ENCODE peak calls at places on chromosomes 12 and 14, in nine cellular contexts. One of them, this sample, is unnamed.

GRCh38 chr14:78243187-78243586 is 73.0 kb downstream of the NRXN3 start:
- DNase-seq in left lung: no peak
- DNase-seq in A549: no peak
- DNase-seq in Peyer's patch: no peak
- DNase-seq in substantia nigra: no peak
- DNase-seq in SJCRH30: no peak
- DNase-seq in A673: no peak
- DNase-seq in psoas muscle: no peak
- DNase-seq in ovary: no peak
- DNase-seq in this sample: no peak

GRCh38 chr14:22852940-22853767 is 16.8 kb downstream of the MMP14 start:
- DNase-seq in left lung: peak
- DNase-seq in A549: peak
- DNase-seq in Peyer's patch: peak
- DNase-seq in substantia nigra: peak
- DNase-seq in SJCRH30: peak
- DNase-seq in A673: peak
- DNase-seq in psoas muscle: peak
- DNase-seq in ovary: peak
- DNase-seq in this sample: peak

GRCh38 chr12:69254046-69254445 is 14.7 kb downstream of the CPSF6 start:
- DNase-seq in left lung: no peak
- DNase-seq in A549: peak
- DNase-seq in Peyer's patch: no peak
- DNase-seq in substantia nigra: no peak
- DNase-seq in SJCRH30: peak
- DNase-seq in A673: peak
- DNase-seq in psoas muscle: no peak
- DNase-seq in ovary: no peak
- DNase-seq in this sample: peak

GRCh38 chr12:102114212-102114611 is 5.7 kb downstream of the NUP37 start:
- DNase-seq in left lung: no peak
- DNase-seq in A549: no peak
- DNase-seq in Peyer's patch: no peak
- DNase-seq in substantia nigra: no peak
- DNase-seq in SJCRH30: no peak
- DNase-seq in A673: no peak
- DNase-seq in psoas muscle: no peak
- DNase-seq in ovary: no peak
- DNase-seq in this sample: no peak

GRCh38 chr12:47980779-47981495 is 17.5 kb downstream of the TMEM106C start:
- DNase-seq in left lung: no peak
- DNase-seq in A549: no peak
- DNase-seq in Peyer's patch: no peak
- DNase-seq in substantia nigra: no peak
- DNase-seq in SJCRH30: no peak
- DNase-seq in A673: no peak
- DNase-seq in psoas muscle: no peak
- DNase-seq in ovary: no peak
- DNase-seq in this sample: no peak

GRCh38 chr14:69262516-69262915 is 2.6 kb downstream of the GALNT16 start:
- DNase-seq in left lung: no peak
- DNase-seq in A549: no peak
- DNase-seq in Peyer's patch: no peak
- DNase-seq in substantia nigra: no peak
- DNase-seq in SJCRH30: no peak
- DNase-seq in A673: no peak
- DNase-seq in psoas muscle: no peak
- DNase-seq in ovary: no peak
- DNase-seq in this sample: no peak

GRCh38 chr14:51527073-51527472 is 124.6 kb upstream of the FRMD6 start:
- DNase-seq in left lung: no peak
- DNase-seq in A549: no peak
- DNase-seq in Peyer's patch: no peak
- DNase-seq in substantia nigra: no peak
- DNase-seq in SJCRH30: no peak
- DNase-seq in A673: no peak
- DNase-seq in psoas muscle: no peak
- DNase-seq in ovary: no peak
- DNase-seq in this sample: no peak

GRCh38 chr12:50862316-50862715 is 19.6 kb downstream of the TMPRSS12 start:
- DNase-seq in left lung: no peak
- DNase-seq in A549: peak
- DNase-seq in Peyer's patch: no peak
- DNase-seq in substantia nigra: no peak
- DNase-seq in SJCRH30: no peak
- DNase-seq in A673: no peak
- DNase-seq in psoas muscle: no peak
- DNase-seq in ovary: no peak
- DNase-seq in this sample: no peak

GRCh38 chr14:58639842-58640484 is 2.2 kb downstream of the DACT1 start:
- DNase-seq in left lung: no peak
- DNase-seq in A549: peak
- DNase-seq in Peyer's patch: no peak
- DNase-seq in substantia nigra: peak
- DNase-seq in SJCRH30: peak
- DNase-seq in A673: peak
- DNase-seq in psoas muscle: no peak
- DNase-seq in ovary: no peak
- DNase-seq in this sample: no peak

GRCh38 chr12:33438890-33439586 is 581 bp downstream of the SYT10 start:
- DNase-seq in left lung: no peak
- DNase-seq in A549: no peak
- DNase-seq in Peyer's patch: no peak
- DNase-seq in substantia nigra: no peak
- DNase-seq in SJCRH30: no peak
- DNase-seq in A673: no peak
- DNase-seq in psoas muscle: no peak
- DNase-seq in ovary: peak
- DNase-seq in this sample: no peak

GRCh38 chr14:53516261-53516774 is 363.2 kb upstream of the DDHD1 start:
- DNase-seq in left lung: no peak
- DNase-seq in A549: no peak
- DNase-seq in Peyer's patch: no peak
- DNase-seq in substantia nigra: no peak
- DNase-seq in SJCRH30: no peak
- DNase-seq in A673: no peak
- DNase-seq in psoas muscle: no peak
- DNase-seq in ovary: no peak
- DNase-seq in this sample: no peak

GRCh38 chr14:53510281-53510912 is 357.3 kb upstream of the DDHD1 start:
- DNase-seq in left lung: no peak
- DNase-seq in A549: no peak
- DNase-seq in Peyer's patch: no peak
- DNase-seq in substantia nigra: no peak
- DNase-seq in SJCRH30: no peak
- DNase-seq in A673: no peak
- DNase-seq in psoas muscle: no peak
- DNase-seq in ovary: no peak
- DNase-seq in this sample: no peak

GRCh38 chr14:53519137-53519536 is 366.0 kb upstream of the DDHD1 start:
- DNase-seq in left lung: no peak
- DNase-seq in A549: no peak
- DNase-seq in Peyer's patch: no peak
- DNase-seq in substantia nigra: no peak
- DNase-seq in SJCRH30: no peak
- DNase-seq in A673: no peak
- DNase-seq in psoas muscle: no peak
- DNase-seq in ovary: no peak
- DNase-seq in this sample: no peak

GRCh38 chr14:53517276-53517960 is 364.3 kb upstream of the DDHD1 start:
- DNase-seq in left lung: no peak
- DNase-seq in A549: no peak
- DNase-seq in Peyer's patch: no peak
- DNase-seq in substantia nigra: no peak
- DNase-seq in SJCRH30: no peak
- DNase-seq in A673: no peak
- DNase-seq in psoas muscle: no peak
- DNase-seq in ovary: no peak
- DNase-seq in this sample: no peak

DNA sequence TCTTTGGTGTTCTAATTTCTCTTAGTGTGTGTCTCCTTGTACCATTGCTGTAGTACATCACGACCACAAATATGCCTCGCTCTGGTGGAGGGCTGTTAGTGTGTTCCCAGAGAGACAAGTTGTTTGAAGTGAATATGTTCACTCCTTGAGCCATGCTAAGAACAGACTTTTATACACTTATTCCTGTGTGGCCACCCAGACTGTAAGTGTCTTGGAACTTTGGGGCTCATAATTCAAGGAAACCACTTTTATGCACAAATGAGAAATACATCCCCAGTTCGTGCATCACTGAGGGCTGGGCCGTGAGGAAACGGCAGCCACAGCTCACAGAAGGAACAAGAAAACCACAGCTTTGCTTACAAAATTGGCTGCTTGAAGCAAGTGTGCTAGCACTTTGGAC is 362.1 kb upstream of the DDHD1 start:
- DNase-seq in left lung: no peak
- DNase-seq in A549: no peak
- DNase-seq in Peyer's patch: no peak
- DNase-seq in substantia nigra: no peak
- DNase-seq in SJCRH30: no peak
- DNase-seq in A673: no peak
- DNase-seq in psoas muscle: no peak
- DNase-seq in ovary: no peak
- DNase-seq in this sample: no peak
- H3K27ac ChIP-seq in left lung: no peak
- H3K27ac ChIP-seq in A549: no peak
- H3K27ac ChIP-seq in Peyer's patch: no peak
- H3K27ac ChIP-seq in substantia nigra: no peak
- H3K27ac ChIP-seq in SJCRH30: no peak
- H3K27ac ChIP-seq in A673: no peak
- H3K27ac ChIP-seq in psoas muscle: no peak
- H3K27ac ChIP-seq in ovary: no peak
- H3K27ac ChIP-seq in this sample: no peak

DNA sequence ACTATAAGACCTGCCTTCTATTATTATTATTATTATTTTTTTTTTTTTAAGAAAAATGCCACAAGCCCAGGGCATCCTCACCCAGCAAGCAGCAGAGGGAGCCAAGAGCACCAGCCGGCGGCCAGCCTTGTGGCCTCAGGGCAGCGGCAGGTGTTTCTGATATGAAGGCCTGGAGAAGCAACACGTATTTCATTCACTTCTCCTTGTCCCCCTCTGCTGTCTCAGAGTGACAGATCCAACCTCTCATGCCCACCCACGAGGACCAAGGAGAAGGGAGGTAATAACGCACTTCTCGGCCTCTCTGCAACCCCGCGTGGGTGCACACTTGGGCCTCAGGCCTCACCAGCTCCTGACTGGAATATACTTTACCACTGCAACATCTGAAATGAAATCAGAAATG is 25.4 kb downstream of the CDC42BPB start:
- DNase-seq in left lung: no peak
- DNase-seq in A549: peak
- DNase-seq in Peyer's patch: no peak
- DNase-seq in substantia nigra: no peak
- DNase-seq in SJCRH30: peak
- DNase-seq in A673: no peak
- DNase-seq in psoas muscle: no peak
- DNase-seq in ovary: no peak
- DNase-seq in this sample: no peak
- H3K27ac ChIP-seq in left lung: no peak
- H3K27ac ChIP-seq in A549: no peak
- H3K27ac ChIP-seq in Peyer's patch: peak
- H3K27ac ChIP-seq in substantia nigra: no peak
- H3K27ac ChIP-seq in SJCRH30: no peak
- H3K27ac ChIP-seq in A673: peak
- H3K27ac ChIP-seq in psoas muscle: no peak
- H3K27ac ChIP-seq in ovary: no peak
- H3K27ac ChIP-seq in this sample: no peak

DNA sequence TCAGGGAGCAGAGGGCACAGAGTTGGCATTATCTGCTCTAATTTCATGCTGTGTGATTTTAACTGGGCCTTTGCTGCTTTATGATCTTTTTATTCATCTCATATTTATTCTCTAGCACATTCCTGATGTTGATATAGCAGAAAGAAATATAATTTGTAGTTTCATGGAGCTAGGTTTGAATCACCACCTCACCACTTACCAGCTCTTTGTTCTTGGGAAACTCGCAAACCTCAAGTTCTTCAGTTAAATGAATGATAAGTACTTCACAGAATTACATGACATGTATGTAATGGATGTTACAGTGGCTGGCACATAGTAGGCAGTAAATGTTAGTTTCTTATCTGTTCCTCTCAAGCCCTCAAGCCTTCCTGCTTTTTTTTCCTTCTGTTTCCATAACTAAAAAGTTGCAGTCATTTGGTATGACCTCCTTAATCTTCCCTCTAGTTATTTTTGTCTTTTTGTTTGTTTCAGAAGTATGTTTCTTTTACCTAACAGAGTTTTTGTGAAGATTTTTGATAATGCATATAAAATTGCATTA is 54.8 kb downstream of the SPATS2 start:
- DNase-seq in left lung: no peak
- DNase-seq in A549: no peak
- DNase-seq in Peyer's patch: no peak
- DNase-seq in substantia nigra: no peak
- DNase-seq in SJCRH30: no peak
- DNase-seq in A673: no peak
- DNase-seq in psoas muscle: no peak
- DNase-seq in ovary: no peak
- DNase-seq in this sample: no peak
- H3K27ac ChIP-seq in left lung: no peak
- H3K27ac ChIP-seq in A549: no peak
- H3K27ac ChIP-seq in Peyer's patch: no peak
- H3K27ac ChIP-seq in substantia nigra: no peak
- H3K27ac ChIP-seq in SJCRH30: no peak
- H3K27ac ChIP-seq in A673: no peak
- H3K27ac ChIP-seq in psoas muscle: no peak
- H3K27ac ChIP-seq in ovary: no peak
- H3K27ac ChIP-seq in this sample: no peak

DNA sequence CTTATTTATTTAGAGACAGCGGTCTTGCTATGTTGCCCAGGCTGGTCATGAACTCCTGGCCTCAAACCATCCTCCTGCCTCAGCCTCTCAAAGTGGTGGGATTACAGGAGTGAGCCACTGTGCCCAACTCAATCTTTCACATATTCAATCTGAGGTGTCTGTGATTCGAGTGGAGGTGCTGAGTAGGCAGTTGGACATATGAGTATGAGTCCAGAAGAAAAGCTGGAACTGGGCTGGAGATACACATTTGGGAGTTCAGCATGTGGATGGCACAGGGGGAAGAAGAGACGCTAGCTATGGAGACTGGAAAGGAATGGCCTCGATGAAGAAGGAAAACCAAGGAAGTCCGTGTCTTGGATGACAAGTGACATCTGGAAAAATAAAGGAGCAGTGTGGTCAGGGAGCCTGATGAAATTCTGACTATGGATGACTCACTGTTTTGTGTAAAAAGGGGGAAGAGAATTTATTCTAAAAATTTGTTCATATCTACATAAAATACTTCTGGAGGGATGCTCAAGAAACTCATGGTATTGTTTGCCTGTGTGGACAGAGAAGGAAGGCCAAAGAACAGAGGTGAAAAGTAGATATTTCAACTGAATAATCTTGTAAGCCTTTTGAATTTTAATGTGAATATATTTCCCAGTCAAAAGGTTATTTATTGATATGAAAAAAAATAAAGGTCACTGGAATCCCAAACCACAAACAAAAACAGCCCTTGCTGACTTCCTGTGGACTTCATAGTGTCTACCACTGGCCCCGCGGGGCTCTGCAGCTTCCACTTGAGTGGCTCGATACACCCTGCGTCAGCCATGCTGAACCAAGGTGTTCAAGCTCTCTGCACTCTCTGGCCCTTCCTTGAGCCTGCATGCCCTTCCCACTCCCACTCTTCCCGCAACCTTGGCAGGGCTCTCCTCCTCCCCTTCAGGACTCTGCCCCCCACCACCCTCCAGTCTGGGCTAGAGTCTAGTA is 8.9 kb upstream of the LTA4H start:
- DNase-seq in left lung: no peak
- DNase-seq in A549: no peak
- DNase-seq in Peyer's patch: peak
- DNase-seq in substantia nigra: no peak
- DNase-seq in SJCRH30: no peak
- DNase-seq in A673: no peak
- DNase-seq in psoas muscle: no peak
- DNase-seq in ovary: no peak
- DNase-seq in this sample: no peak
- H3K27ac ChIP-seq in left lung: peak
- H3K27ac ChIP-seq in A549: peak
- H3K27ac ChIP-seq in Peyer's patch: no peak
- H3K27ac ChIP-seq in substantia nigra: no peak
- H3K27ac ChIP-seq in SJCRH30: no peak
- H3K27ac ChIP-seq in A673: no peak
- H3K27ac ChIP-seq in psoas muscle: no peak
- H3K27ac ChIP-seq in ovary: no peak
- H3K27ac ChIP-seq in this sample: no peak